ENCODE peak calls at places on chromosomes 7 and 10, in ten cellular contexts. Y, U, E, B, R, H, S, G, C and I are unnamed samples. For H3K4me1, the result is how much of the 10 kb centered on the place peaks cover.

GRCh38 chr7:30164567-30164966 is 29.8 kb downstream of the MTURN start:
- DNase-seq in E (no peak), Y (peak), B (no peak), G (no peak), S (peak), R (no peak), C (no peak), H (peak), U (no peak), I (no peak)

GRCh38 chr10:69303632-69304035 is 25.3 kb downstream of the HK1 start:
- DNase-seq in U (no peak), S (no peak), G (no peak), C (no peak), H (no peak), Y (peak), E (no peak), R (no peak), B (no peak), I (no peak)

GRCh38 chr10:71740069-71740468 is 20.5 kb upstream of the C10orf105 start:
- DNase-seq in U (peak), R (no peak), C (no peak), G (no peak), E (peak), H (no peak), B (no peak), Y (peak), S (peak), I (no peak)

GRCh38 chr7:132257253-132257652 is 319.0 kb downstream of the PLXNA4 start:
- DNase-seq in C (no peak), H (no peak), U (no peak), E (no peak), G (peak), Y (peak), S (no peak), B (no peak), R (no peak), I (no peak)

GRCh38 chr7:43480581-43480980 is 102.3 kb upstream of the STK17A start:
- DNase-seq in B (no peak), H (no peak), C (no peak), E (no peak), S (peak), Y (no peak), U (no peak), G (no peak), R (no peak), I (no peak)

GRCh38 chr7:36601596-36601995 is 122.7 kb downstream of the AOAH start:
- DNase-seq in E (no peak), H (no peak), Y (peak), R (no peak), U (no peak), S (no peak), B (no peak), C (no peak), G (no peak), I (no peak)

GRCh38 chr10:49831352-49832040 is 69.4 kb upstream of the OGDHL start:
- DNase-seq in S (peak), G (no peak), H (no peak), U (peak), B (no peak), Y (peak), E (no peak), C (no peak), R (no peak), I (no peak)

GRCh38 chr10:230758-231157 is 95.5 kb downstream of the ZMYND11 start:
- DNase-seq in B (no peak), S (no peak), E (no peak), R (no peak), H (no peak), U (no peak), Y (peak), C (no peak), G (no peak), I (no peak)

GRCh38 chr7:24920702-24921679 is 59.0 kb downstream of the OSBPL3 start:
- DNase-seq in B (no peak), S (no peak), U (no peak), E (no peak), R (no peak), H (no peak), Y (no peak), C (no peak), G (no peak), I (no peak)

GRCh38 chr7:34320926-34321609 is 336.9 kb upstream of the NPSR1 start:
- DNase-seq in S (peak), Y (peak), R (no peak), U (peak), C (no peak), E (no peak), B (no peak), H (peak), G (peak), I (peak)

GRCh38 chr10:61943699-61944444 is 42.4 kb downstream of the ARID5B start:
- DNase-seq in E (no peak), Y (peak), H (peak), R (no peak), B (no peak), C (no peak), S (peak), G (no peak), U (no peak), I (no peak)

GRCh38 chr10:86759073-86759672 is 2.8 kb downstream of the BMPR1A start:
- DNase-seq in H (no peak), C (no peak), E (no peak), U (no peak), Y (no peak), S (peak), R (no peak), G (no peak), B (no peak), I (no peak)

GRCh38 chr10:34489973-34490372 is 325.1 kb downstream of the PARD3 start:
- DNase-seq in E (no peak), Y (peak), G (no peak), H (no peak), B (no peak), U (no peak), R (no peak), C (no peak), S (peak), I (no peak)

GRCh38 chr7:140595468-140596147 is 45.0 kb downstream of the DENND2A start:
- DNase-seq in Y (no peak), H (no peak), S (no peak), C (no peak), E (no peak), U (no peak), R (peak), G (no peak), B (no peak), I (no peak)

GRCh38 chr7:75567948-75568595 is 76.0 kb downstream of the SPDYE5 start:
- DNase-seq in Y (no peak), C (no peak), G (no peak), E (no peak), H (no peak), B (no peak), R (no peak), S (no peak), U (no peak), I (no peak)

GRCh38 chr7:29921404-29922010 is 68.1 kb downstream of the SCRN1 start:
- DNase-seq in E (no peak), Y (peak), H (peak), U (peak), R (no peak), S (peak), B (no peak), G (no peak), C (no peak), I (peak)

GRCh38 chr10:111240348-111240747 is 163.5 kb downstream of the ADRA2A start:
- DNase-seq in H (no peak), U (no peak), R (no peak), B (no peak), C (no peak), G (no peak), E (no peak), Y (no peak), S (no peak), I (no peak)

GRCh38 chr10:4850400-4850799 is 24.4 kb downstream of the AKR1E2 start:
- DNase-seq in R (no peak), Y (no peak), U (no peak), E (no peak), S (no peak), B (no peak), H (no peak), C (no peak), G (no peak), I (no peak)

GRCh38 chr7:18153183-18153748 is 125.6 kb upstream of the PRPS1L1 start:
- DNase-seq in E (no peak), Y (no peak), R (no peak), G (no peak), U (no peak), H (no peak), S (no peak), C (no peak), B (no peak), I (no peak)

GRCh38 chr10:69213601-69214311 is 6.4 kb upstream of the HKDC1 start:
- DNase-seq in S (no peak), U (no peak), Y (no peak), E (no peak), G (peak), H (no peak), B (no peak), R (no peak), C (no peak), I (no peak)

GRCh38 chr7:16923019-16923418 is 41.2 kb upstream of the AGR3 start:
- DNase-seq in H (no peak), B (no peak), G (no peak), S (no peak), U (no peak), E (no peak), C (no peak), R (no peak), Y (no peak), I (no peak)

DNA sequence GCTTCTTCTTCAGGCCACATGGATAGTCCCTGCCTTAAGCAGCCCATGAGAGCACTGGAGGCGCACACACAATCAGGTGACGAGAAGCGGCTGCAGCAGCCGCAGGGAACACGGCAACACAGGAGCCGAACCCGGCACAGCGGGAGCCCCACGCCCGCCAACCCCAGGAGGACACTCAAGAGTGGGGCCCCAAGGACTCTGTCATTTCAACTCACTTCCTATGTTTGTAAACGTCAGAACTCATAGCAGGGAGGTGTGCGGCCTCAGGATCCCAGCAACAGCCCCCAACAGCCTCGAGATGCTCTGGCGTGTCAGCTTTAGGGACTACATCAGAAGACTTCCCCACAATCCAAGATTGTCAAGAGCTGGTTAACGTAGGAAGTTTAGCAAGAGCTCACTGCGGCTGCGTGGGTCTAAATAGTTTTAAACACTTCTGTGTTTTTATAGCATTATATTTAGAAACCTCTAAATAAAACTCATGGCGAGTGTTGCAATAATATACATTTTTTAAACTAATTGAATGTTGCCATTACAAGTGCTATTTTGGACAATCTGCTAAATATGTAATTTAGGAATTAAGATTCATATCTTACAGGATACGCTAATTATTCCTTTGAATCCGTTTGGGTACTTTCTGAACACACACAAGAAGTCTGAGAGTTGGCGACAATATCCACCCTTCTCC is 123.4 kb downstream of the MAD1L1 start:
- DNase-seq in B (no peak), H (no peak), S (peak), E (no peak), C (no peak), U (no peak), Y (no peak), G (no peak), R (no peak), I (no peak)
- H3K27ac ChIP-seq in B (no peak), H (no peak), S (no peak), E (no peak), C (no peak), U (no peak), Y (peak), G (no peak), R (no peak), I (no peak)

GRCh38 chr7:106504620-106505019 is 156.3 kb downstream of the CCDC71L start:
- DNase-seq in R (no peak), Y (peak), H (no peak), C (no peak), G (no peak), B (no peak), S (peak), U (no peak), E (no peak), I (no peak)
- H3K4me1 ChIP-seq in R (under half), Y (under half), H (under half), C (under half), G (under half), B (under half), S (under half), U (under half), E (under half), I (under half)

DNA sequence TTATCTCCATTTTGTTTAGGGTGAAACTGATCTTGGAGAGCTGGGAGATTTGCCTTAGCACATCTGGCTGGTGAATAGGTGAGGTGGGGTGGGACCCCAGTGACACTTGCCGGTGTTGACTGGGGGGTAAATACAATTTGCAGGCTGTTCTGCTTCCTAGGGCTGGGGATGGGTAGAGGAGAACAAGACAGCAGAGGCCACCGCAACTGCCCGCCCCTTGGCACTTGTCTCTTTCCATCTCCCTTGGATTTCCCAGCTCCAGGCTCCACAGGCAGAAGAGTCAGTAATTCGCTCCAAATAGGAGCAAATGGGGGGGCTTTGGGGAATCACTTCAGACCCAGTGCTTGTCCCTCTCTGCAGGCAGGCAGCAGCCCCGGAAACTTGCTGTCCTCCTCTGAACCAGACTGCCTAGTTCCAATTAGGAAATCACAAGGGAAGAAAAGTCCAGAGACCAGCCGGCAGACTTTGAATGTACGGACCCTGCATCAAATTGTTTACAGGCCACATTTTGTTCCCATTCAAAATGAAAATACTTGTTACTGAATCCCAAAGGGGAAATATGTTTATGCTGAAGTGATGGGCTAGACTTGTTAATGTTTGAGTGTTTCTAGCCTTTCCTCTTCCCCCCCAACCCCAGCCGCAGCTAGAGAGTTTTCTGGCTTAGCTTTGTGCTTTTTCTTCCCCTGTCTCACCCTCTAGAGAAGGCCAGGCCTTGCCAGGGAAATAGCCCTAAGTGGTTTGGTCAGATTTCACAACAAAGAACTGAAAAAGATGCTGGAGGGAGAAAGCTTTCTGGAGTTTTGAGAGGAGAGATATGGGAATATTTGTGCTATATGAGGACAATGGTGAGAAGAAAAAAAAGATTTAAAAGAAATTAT is 10.0 kb upstream of the INPP5F start:
- DNase-seq in C (no peak), R (no peak), G (no peak), Y (no peak), H (no peak), S (peak), U (no peak), E (no peak), B (no peak), I (no peak)
- H3K27ac ChIP-seq in C (no peak), R (no peak), G (peak), Y (no peak), H (no peak), S (no peak), U (no peak), E (no peak), B (no peak), I (no peak)

GRCh38 chr7:84638339-84638697 is 443.7 kb upstream of the SEMA3A start:
- DNase-seq in H (no peak), G (no peak), U (no peak), R (no peak), Y (peak), B (no peak), C (no peak), S (no peak), E (no peak), I (no peak)

GRCh38 chr7:84642611-84643010 is 448.0 kb upstream of the SEMA3A start:
- DNase-seq in U (no peak), Y (no peak), G (no peak), E (no peak), B (no peak), S (no peak), C (no peak), R (no peak), H (no peak), I (no peak)

GRCh38 chr7:84640637-84641036 is 446.0 kb upstream of the SEMA3A start:
- DNase-seq in R (no peak), Y (no peak), E (no peak), U (no peak), B (no peak), G (no peak), C (no peak), H (no peak), S (no peak), I (no peak)

GRCh38 chr7:84631913-84632312 is 437.3 kb upstream of the SEMA3A start:
- DNase-seq in R (peak), H (no peak), C (no peak), G (no peak), U (no peak), Y (no peak), E (no peak), S (no peak), B (no peak), I (no peak)

GRCh38 chr7:84637568-84638338 is 443.2 kb upstream of the SEMA3A start:
- DNase-seq in E (no peak), U (no peak), Y (peak), G (no peak), B (no peak), R (peak), S (peak), H (no peak), C (no peak), I (no peak)
- H3K4me1 ChIP-seq in E (under half), U (under half), Y (under half), G (under half), B (under half), R (under half), S (under half), H (under half), C (under half), I (under half)